ENCODE peak calls at places on chromosomes 3 and 15, in six cellular contexts. One of them, this sample, is unnamed. For H3K4me1, the result is how much of the 10 kb centered on the place peaks cover.

GRCh38 chr3:57068437-57069089 is 8.1 kb downstream of the SPATA12 start:
- DNase-seq in A549: peak
- DNase-seq in spleen: peak
- DNase-seq in Peyer's patch: no peak
- DNase-seq in IMR-90: peak
- DNase-seq in K562: peak
- DNase-seq in this sample: peak

GRCh38 chr15:83014205-83014653 is 2.8 kb upstream of the C15orf40 start:
- DNase-seq in A549: no peak
- DNase-seq in spleen: no peak
- DNase-seq in Peyer's patch: no peak
- DNase-seq in IMR-90: no peak
- DNase-seq in K562: no peak
- DNase-seq in this sample: no peak

GRCh38 chr3:161508852-161509477 is 12.4 kb downstream of the OTOL1 start:
- DNase-seq in A549: peak
- DNase-seq in spleen: no peak
- DNase-seq in Peyer's patch: no peak
- DNase-seq in IMR-90: no peak
- DNase-seq in K562: no peak
- DNase-seq in this sample: no peak

GRCh38 chr3:55701997-55702396 is 214.9 kb upstream of the WNT5A start:
- DNase-seq in A549: no peak
- DNase-seq in spleen: no peak
- DNase-seq in Peyer's patch: no peak
- DNase-seq in IMR-90: peak
- DNase-seq in K562: no peak
- DNase-seq in this sample: no peak

GRCh38 chr3:74768010-74768409 is 153.6 kb upstream of the CNTN3 start:
- DNase-seq in A549: no peak
- DNase-seq in spleen: no peak
- DNase-seq in Peyer's patch: no peak
- DNase-seq in IMR-90: no peak
- DNase-seq in K562: no peak
- DNase-seq in this sample: no peak

GRCh38 chr3:16503191-16503776 is 10.2 kb downstream of the RFTN1 start:
- DNase-seq in A549: no peak
- DNase-seq in spleen: no peak
- DNase-seq in Peyer's patch: no peak
- DNase-seq in IMR-90: no peak
- DNase-seq in K562: no peak
- DNase-seq in this sample: no peak

GRCh38 chr3:88222343-88222742 is 72.6 kb downstream of the C3orf38 start:
- DNase-seq in A549: no peak
- DNase-seq in spleen: no peak
- DNase-seq in Peyer's patch: no peak
- DNase-seq in IMR-90: no peak
- DNase-seq in K562: no peak
- DNase-seq in this sample: no peak

GRCh38 chr3:12193485-12194165 is 34.9 kb upstream of the TIMP4 start:
- DNase-seq in A549: peak
- DNase-seq in spleen: no peak
- DNase-seq in Peyer's patch: no peak
- DNase-seq in IMR-90: peak
- DNase-seq in K562: peak
- DNase-seq in this sample: peak

GRCh38 chr3:156037356-156037755 is 83.0 kb upstream of the KCNAB1 start:
- DNase-seq in A549: no peak
- DNase-seq in spleen: no peak
- DNase-seq in Peyer's patch: no peak
- DNase-seq in IMR-90: no peak
- DNase-seq in K562: no peak
- DNase-seq in this sample: no peak

GRCh38 chr15:86079491-86080266 is at the start of gene AGBL1:
- DNase-seq in A549: no peak
- DNase-seq in spleen: no peak
- DNase-seq in Peyer's patch: no peak
- DNase-seq in IMR-90: no peak
- DNase-seq in K562: no peak
- DNase-seq in this sample: no peak

GRCh38 chr15:65032823-65033537 is 3.5 kb upstream of the MTFMT start:
- DNase-seq in A549: peak
- DNase-seq in spleen: peak
- DNase-seq in Peyer's patch: peak
- DNase-seq in IMR-90: peak
- DNase-seq in K562: peak
- DNase-seq in this sample: peak

GRCh38 chr3:100988080-100988479 is 5.1 kb downstream of the ABI3BP start:
- DNase-seq in A549: no peak
- DNase-seq in spleen: no peak
- DNase-seq in Peyer's patch: no peak
- DNase-seq in IMR-90: no peak
- DNase-seq in K562: no peak
- DNase-seq in this sample: no peak

GRCh38 chr3:162134571-162134970 is 638.0 kb downstream of the OTOL1 start:
- DNase-seq in A549: no peak
- DNase-seq in spleen: no peak
- DNase-seq in Peyer's patch: no peak
- DNase-seq in IMR-90: no peak
- DNase-seq in K562: no peak
- DNase-seq in this sample: no peak

GRCh38 chr3:113890256-113890900 is 51.8 kb downstream of the GRAMD1C start:
- DNase-seq in A549: peak
- DNase-seq in spleen: no peak
- DNase-seq in Peyer's patch: peak
- DNase-seq in IMR-90: no peak
- DNase-seq in K562: peak
- DNase-seq in this sample: no peak

GRCh38 chr3:45704544-45704943 is 15.3 kb downstream of the SACM1L start:
- DNase-seq in A549: no peak
- DNase-seq in spleen: no peak
- DNase-seq in Peyer's patch: no peak
- DNase-seq in IMR-90: no peak
- DNase-seq in K562: no peak
- DNase-seq in this sample: no peak

GRCh38 chr15:72796515-72797337 is 13.2 kb upstream of the ADPGK start:
- DNase-seq in A549: peak
- DNase-seq in spleen: peak
- DNase-seq in Peyer's patch: peak
- DNase-seq in IMR-90: peak
- DNase-seq in K562: peak
- DNase-seq in this sample: no peak

GRCh38 chr3:106262976-106263375 is 394.2 kb upstream of the CBLB start:
- DNase-seq in A549: no peak
- DNase-seq in spleen: no peak
- DNase-seq in Peyer's patch: no peak
- DNase-seq in IMR-90: no peak
- DNase-seq in K562: no peak
- DNase-seq in this sample: no peak

GRCh38 chr15:99440551-99441426 is 125.0 kb upstream of the MEF2A start:
- DNase-seq in A549: no peak
- DNase-seq in spleen: no peak
- DNase-seq in Peyer's patch: peak
- DNase-seq in IMR-90: no peak
- DNase-seq in K562: peak
- DNase-seq in this sample: peak

GRCh38 chr15:41512512-41513281 is 930 bp downstream of the LTK start:
- DNase-seq in A549: no peak
- DNase-seq in spleen: peak
- DNase-seq in Peyer's patch: peak
- DNase-seq in IMR-90: no peak
- DNase-seq in K562: peak
- DNase-seq in this sample: no peak

GRCh38 chr3:47456984-47457383 is 18.8 kb downstream of the SCAP start:
- DNase-seq in A549: no peak
- DNase-seq in spleen: no peak
- DNase-seq in Peyer's patch: no peak
- DNase-seq in IMR-90: no peak
- DNase-seq in K562: no peak
- DNase-seq in this sample: no peak

GRCh38 chr3:57007513-57008415 is 52.7 kb upstream of the SPATA12 start:
- DNase-seq in A549: no peak
- DNase-seq in spleen: no peak
- DNase-seq in Peyer's patch: no peak
- DNase-seq in IMR-90: peak
- DNase-seq in K562: peak
- DNase-seq in this sample: peak

GRCh38 chr3:195761031-195761430 is 40.3 kb downstream of the MUC20 start:
- DNase-seq in A549: no peak
- DNase-seq in spleen: peak
- DNase-seq in Peyer's patch: no peak
- DNase-seq in IMR-90: no peak
- DNase-seq in K562: no peak
- DNase-seq in this sample: no peak

GRCh38 chr3:163508212-163508611 is 1570.1 kb downstream of the SI start:
- DNase-seq in A549: no peak
- DNase-seq in spleen: no peak
- DNase-seq in Peyer's patch: no peak
- DNase-seq in IMR-90: no peak
- DNase-seq in K562: no peak
- DNase-seq in this sample: no peak

GRCh38 chr15:89101302-89102191 is 13.3 kb downstream of the ABHD2 start:
- DNase-seq in A549: peak
- DNase-seq in spleen: no peak
- DNase-seq in Peyer's patch: no peak
- DNase-seq in IMR-90: peak
- DNase-seq in K562: no peak
- DNase-seq in this sample: peak

GRCh38 chr3:14789640-14790285 is 29.0 kb upstream of the FGD5 start:
- DNase-seq in A549: no peak
- DNase-seq in spleen: peak
- DNase-seq in Peyer's patch: peak
- DNase-seq in IMR-90: no peak
- DNase-seq in K562: no peak
- DNase-seq in this sample: no peak

GRCh38 chr15:64857421-64857820 is 15.7 kb downstream of the PLEKHO2 start:
- DNase-seq in A549: no peak
- DNase-seq in spleen: no peak
- DNase-seq in Peyer's patch: no peak
- DNase-seq in IMR-90: peak
- DNase-seq in K562: no peak
- DNase-seq in this sample: no peak

GRCh38 chr15:56320861-56321260 is 44.4 kb upstream of the TEX9 start:
- DNase-seq in A549: no peak
- DNase-seq in spleen: no peak
- DNase-seq in Peyer's patch: no peak
- DNase-seq in IMR-90: no peak
- DNase-seq in K562: no peak
- DNase-seq in this sample: no peak

GRCh38 chr3:76871655-76872054 is 168.2 kb upstream of the ROBO2 start:
- DNase-seq in A549: no peak
- DNase-seq in spleen: no peak
- DNase-seq in Peyer's patch: no peak
- DNase-seq in IMR-90: no peak
- DNase-seq in K562: no peak
- DNase-seq in this sample: no peak

GRCh38 chr3:120280026-120280425 is 5.0 kb downstream of the GPR156 start:
- DNase-seq in A549: no peak
- DNase-seq in spleen: no peak
- DNase-seq in Peyer's patch: no peak
- DNase-seq in IMR-90: no peak
- DNase-seq in K562: no peak
- DNase-seq in this sample: no peak

GRCh38 chr3:52891615-52892081 is 5.7 kb downstream of the STIMATE start:
- DNase-seq in A549: no peak
- DNase-seq in spleen: no peak
- DNase-seq in Peyer's patch: no peak
- DNase-seq in IMR-90: peak
- DNase-seq in K562: no peak
- DNase-seq in this sample: no peak

DNA sequence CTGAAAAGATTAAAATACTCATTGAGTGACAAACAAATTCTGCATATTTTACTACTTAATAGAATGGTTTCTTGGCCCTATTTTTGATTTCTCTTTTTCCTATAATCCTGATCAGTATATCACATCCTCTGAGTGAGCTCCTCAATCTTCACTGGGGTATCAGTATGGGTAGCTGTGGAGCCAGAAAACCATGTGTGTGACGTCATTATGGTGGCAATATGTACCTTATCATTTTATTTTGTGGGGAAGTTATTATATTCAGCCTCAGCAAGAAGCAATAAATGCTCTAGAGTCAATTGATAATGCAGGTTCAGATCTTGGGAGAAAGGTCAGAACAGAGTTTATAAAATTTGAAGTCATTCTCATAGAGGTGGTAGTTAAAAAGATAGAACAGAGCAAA is 1135.7 kb upstream of the CADM2 start:
- DNase-seq in A549: no peak
- DNase-seq in spleen: no peak
- DNase-seq in Peyer's patch: no peak
- DNase-seq in IMR-90: no peak
- DNase-seq in K562: no peak
- DNase-seq in this sample: no peak
- H3K4me1 ChIP-seq in A549: under half
- H3K4me1 ChIP-seq in spleen: under half
- H3K4me1 ChIP-seq in Peyer's patch: under half
- H3K4me1 ChIP-seq in IMR-90: under half
- H3K4me1 ChIP-seq in K562: under half
- H3K4me1 ChIP-seq in this sample: under half

GRCh38 chr3:153242900-153243299 is 80.9 kb downstream of the RAP2B start:
- DNase-seq in A549: no peak
- DNase-seq in spleen: no peak
- DNase-seq in Peyer's patch: no peak
- DNase-seq in IMR-90: no peak
- DNase-seq in K562: no peak
- DNase-seq in this sample: no peak
- TF ChIP-seq CTCF in A549: no peak
- TF ChIP-seq CTCF in spleen: no peak
- TF ChIP-seq CTCF in Peyer's patch: no peak
- TF ChIP-seq CTCF in IMR-90: no peak
- TF ChIP-seq CTCF in K562: no peak
- TF ChIP-seq CTCF in this sample: no peak

DNA sequence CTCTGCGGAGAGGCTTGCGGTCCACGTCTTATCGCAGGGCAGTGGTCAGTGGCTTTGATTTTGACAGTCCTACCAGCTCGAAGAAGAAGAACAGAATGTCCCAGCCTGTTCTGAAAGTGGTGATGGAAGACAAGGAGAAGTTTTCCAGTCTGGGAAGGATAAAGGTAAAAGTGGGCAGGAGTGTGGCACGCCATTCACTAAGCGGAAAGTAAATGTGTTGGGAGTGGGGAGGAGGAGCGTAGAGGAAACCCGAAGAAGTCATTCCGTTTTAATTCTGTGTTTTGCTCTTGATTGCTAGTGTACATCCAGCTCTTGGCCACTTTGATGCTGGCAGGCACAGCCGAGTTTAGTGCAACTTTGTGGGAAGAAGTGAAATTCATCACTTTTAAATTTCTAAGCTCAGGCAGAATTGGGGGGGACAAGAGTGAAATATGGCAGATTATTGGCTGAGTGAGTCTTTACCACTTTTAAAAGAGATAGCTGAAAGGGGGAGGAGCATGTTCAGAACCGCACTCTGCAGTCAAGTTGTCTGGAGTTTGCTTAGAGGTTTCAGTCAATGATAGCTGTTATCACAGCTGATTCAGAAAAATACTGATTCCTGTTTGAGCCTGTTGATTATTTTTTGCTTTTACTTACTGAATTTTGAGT is 1.8 kb downstream of the ARHGEF26 start:
- DNase-seq in A549: no peak
- DNase-seq in spleen: no peak
- DNase-seq in Peyer's patch: no peak
- DNase-seq in IMR-90: peak
- DNase-seq in K562: no peak
- DNase-seq in this sample: peak
- TF ChIP-seq POLR2A in A549: no peak
- TF ChIP-seq POLR2A in spleen: no peak
- TF ChIP-seq POLR2A in Peyer's patch: no peak
- TF ChIP-seq POLR2A in IMR-90: no peak
- TF ChIP-seq POLR2A in K562: no peak
- TF ChIP-seq POLR2A in this sample: no peak

GRCh38 chr15:22257047-22257667 is 176.8 kb downstream of the OR4M2 start:
- DNase-seq in A549: peak
- DNase-seq in spleen: peak
- DNase-seq in Peyer's patch: no peak
- DNase-seq in IMR-90: no peak
- DNase-seq in K562: no peak
- DNase-seq in this sample: no peak
- H3K4me1 ChIP-seq in A549: under half
- H3K4me1 ChIP-seq in spleen: under half
- H3K4me1 ChIP-seq in Peyer's patch: under half
- H3K4me1 ChIP-seq in IMR-90: under half
- H3K4me1 ChIP-seq in K562: under half
- H3K4me1 ChIP-seq in this sample: under half

This sample was measured in uterus.